ENCODE peak calls at places on chromosomes 6 and 20, in seven cellular contexts. M is A549, D is neural progenitor cell, F is fibroblast of mammary gland, Q is body of pancreas, L is dorsolateral prefrontal cortex, T is heart right ventricle. Z is an unnamed sample.

GRCh38 chr6:31060162-31060561 is 49.9 kb downstream of the MUC22 start:
- DNase-seq in F (no peak), Q (no peak), D (no peak), M (no peak), L (no peak), T (no peak), Z (no peak)

GRCh38 chr20:2289475-2289874 is 6.3 kb upstream of the TGM3 start:
- DNase-seq in M (no peak), D (no peak), L (no peak), F (no peak), Q (no peak), T (no peak), Z (no peak)

GRCh38 chr20:44429017-44429339 is 46.7 kb upstream of the TTPAL start:
- DNase-seq in D (no peak), F (no peak), M (no peak), L (no peak), Q (no peak), T (no peak), Z (no peak)

GRCh38 chr6:135236732-135237131 is 55.6 kb downstream of the MYB start:
- DNase-seq in L (no peak), M (no peak), D (no peak), Q (no peak), T (no peak), F (no peak), Z (no peak)

GRCh38 chr20:10171864-10172751 is 46.5 kb upstream of the SNAP25 start:
- DNase-seq in T (no peak), M (peak; percentile 84), L (peak; percentile 77), D (peak; percentile 63), F (peak; percentile 43), Q (peak; percentile 65), Z (peak; percentile 48)

GRCh38 chr6:38241200-38241599 is 398.5 kb downstream of the BTBD9 start:
- DNase-seq in T (no peak), M (no peak), Q (no peak), F (no peak), L (no peak), D (no peak), Z (no peak)

GRCh38 chr6:129120856-129121255 is 237.9 kb downstream of the LAMA2 start:
- DNase-seq in T (no peak), L (no peak), F (peak; percentile 33), M (no peak), Q (no peak), D (no peak), Z (no peak)

GRCh38 chr6:109008537-109008950 is 86.1 kb downstream of the SESN1 start:
- DNase-seq in D (no peak), T (no peak), L (no peak), M (no peak), F (peak; percentile 78), Q (no peak), Z (no peak)

GRCh38 chr6:17233531-17233930 is 47.6 kb upstream of the RBM24 start:
- DNase-seq in Q (no peak), T (no peak), M (peak; percentile 25), D (no peak), F (peak; percentile 57), L (no peak), Z (no peak)

GRCh38 chr20:43844778-43845614 is 69.7 kb upstream of the TOX2 start:
- DNase-seq in F (peak; percentile 97), L (no peak), T (no peak), M (peak; percentile 38), D (no peak), Q (no peak), Z (no peak)

GRCh38 chr6:89509719-89510339 is 76.9 kb downstream of the ANKRD6 start:
- DNase-seq in T (peak; percentile 7), L (no peak), F (no peak), Q (peak; percentile 30), M (no peak), D (no peak), Z (no peak)

GRCh38 chr6:170206931-170207431 is 83.9 kb downstream of the DLL1 start:
- DNase-seq in M (no peak), D (no peak), L (no peak), Q (no peak), F (no peak), T (no peak), Z (no peak)

GRCh38 chr20:58019850-58020625 is 208.4 kb downstream of the ANKRD60 start:
- DNase-seq in F (no peak), T (no peak), Q (no peak), L (no peak), M (no peak), D (no peak), Z (no peak)

GRCh38 chr6:11653028-11653583 is 115.6 kb downstream of the TMEM170B start:
- DNase-seq in Q (no peak), M (peak; percentile 68), L (no peak), F (peak; percentile 84), T (peak; percentile 31), D (no peak), Z (peak; percentile 53)

GRCh38 chr20:63701051-63701328 is 4.5 kb downstream of the TNFRSF6B start:
- DNase-seq in L (no peak), Q (no peak), D (no peak), M (no peak), T (no peak), F (no peak), Z (no peak)

GRCh38 chr6:169174516-169175359 is 78.9 kb downstream of the THBS2 start:
- DNase-seq in Q (no peak), D (no peak), F (no peak), L (no peak), T (no peak), M (no peak), Z (no peak)

GRCh38 chr6:119442776-119443184 is 93.2 kb upstream of the MAN1A1 start:
- DNase-seq in T (peak; percentile 36), D (no peak), L (no peak), M (no peak), Q (peak; percentile 39), F (no peak), Z (no peak)

GRCh38 chr20:2801459-2801728 is 967 bp upstream of the CPXM1 start:
- DNase-seq in T (no peak), M (no peak), D (peak; percentile 15), F (no peak), L (no peak), Q (peak; percentile 60), Z (no peak)

GRCh38 chr20:63709149-63709527 is 1.3 kb downstream of the ZGPAT start:
- DNase-seq in Q (no peak), D (no peak), T (no peak), F (no peak), M (no peak), L (no peak), Z (no peak)

GRCh38 chr6:18122128-18123093 is at the start of gene NHLRC1:
- DNase-seq in M (peak; percentile 93), Q (peak; percentile 94), F (peak; percentile 85), T (peak; percentile 87), L (peak; percentile 93), D (peak; percentile 77), Z (peak; percentile 94)

GRCh38 chr6:143953922-143954321 is 54.1 kb downstream of the PLAGL1 start:
- DNase-seq in T (no peak), L (no peak), M (no peak), F (no peak), D (peak; percentile 35), Q (no peak), Z (no peak)
- TF ChIP-seq CTCF in T (no peak), L (no peak), M (no peak), F (no peak), D (peak; percentile 23), Q (no peak), Z (no peak)

GRCh38 chr6:106556368-106556960 is 72.8 kb downstream of the RTN4IP1 start:
- DNase-seq in L (no peak), F (peak; percentile 54), Q (no peak), T (no peak), D (no peak), M (peak; percentile 26), Z (no peak)
- TF ChIP-seq CTCF in L (peak; percentile 34), F (peak; percentile 43), Q (peak; percentile 14), T (peak; percentile 65), D (peak; percentile 14), M (peak; percentile 49), Z (peak; percentile 67)

DNA sequence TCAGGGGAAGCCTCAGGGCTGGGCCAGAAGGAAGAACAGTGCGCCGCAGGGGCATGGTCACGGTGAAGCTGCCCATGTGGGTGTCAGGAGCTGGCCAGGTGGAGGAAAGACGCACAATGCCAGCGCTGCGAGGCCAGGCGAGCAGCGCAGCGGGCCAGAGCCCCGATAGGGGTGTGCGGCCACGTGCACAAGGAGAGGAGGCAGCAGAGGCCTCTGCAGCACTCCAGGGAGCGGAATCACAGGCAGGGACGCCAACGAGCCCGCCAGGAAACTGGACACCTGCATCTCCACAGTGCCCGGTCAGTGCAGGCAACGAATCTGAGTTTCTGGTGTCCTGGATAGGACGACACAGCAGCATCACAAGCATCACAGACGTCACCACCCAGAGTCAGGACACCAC is 35.7 kb downstream of the TAF4 start:
- DNase-seq in L (no peak), D (no peak), Q (no peak), M (no peak), T (no peak), F (no peak), Z (no peak)
- TF ChIP-seq CTCF in L (no peak), D (no peak), Q (no peak), M (no peak), T (no peak), F (no peak), Z (no peak)

GRCh38 chr6:125749112-125749863 is at the start of gene HEY2:
- DNase-seq in D (peak; percentile 95), M (peak; percentile 80), T (peak; percentile 93), L (peak; percentile 87), F (peak; percentile 80), Q (peak; percentile 96), Z (peak; percentile 73)
- TF ChIP-seq CTCF in D (no peak), M (no peak), T (peak; percentile 29), L (no peak), F (no peak), Q (no peak), Z (no peak)

Z was measured in CD14-positive monocyte.